ENCODE peak calls at places on chromosomes 12 and 14, in five cellular contexts. One of them, this sample, is unnamed.

GRCh38 chr14:54291491-54292191 is 105.2 kb upstream of the CDKN3 start:
- DNase-seq in left ventricle myocardium inferior: no peak
- DNase-seq in progenitor cell of endocrine pancreas: peak; percentile 13
- DNase-seq in fibroblast of lung: peak; percentile 61
- DNase-seq in Caco-2: peak; percentile 42
- DNase-seq in this sample: no peak

GRCh38 chr12:2101798-2102197 is 49.0 kb downstream of the CACNA1C start:
- DNase-seq in left ventricle myocardium inferior: no peak
- DNase-seq in progenitor cell of endocrine pancreas: no peak
- DNase-seq in fibroblast of lung: no peak
- DNase-seq in Caco-2: no peak
- DNase-seq in this sample: no peak

GRCh38 chr12:125280482-125281377 is 215.5 kb downstream of the AACS start:
- DNase-seq in left ventricle myocardium inferior: no peak
- DNase-seq in progenitor cell of endocrine pancreas: no peak
- DNase-seq in fibroblast of lung: no peak
- DNase-seq in Caco-2: peak; percentile 5
- DNase-seq in this sample: no peak

GRCh38 chr14:31320922-31321779 is 99.2 kb downstream of the HEATR5A start:
- DNase-seq in left ventricle myocardium inferior: no peak
- DNase-seq in progenitor cell of endocrine pancreas: no peak
- DNase-seq in fibroblast of lung: no peak
- DNase-seq in Caco-2: no peak
- DNase-seq in this sample: no peak

GRCh38 chr12:1435456-1435855 is 158.9 kb downstream of the FBXL14 start:
- DNase-seq in left ventricle myocardium inferior: no peak
- DNase-seq in progenitor cell of endocrine pancreas: no peak
- DNase-seq in fibroblast of lung: peak; percentile 67
- DNase-seq in Caco-2: no peak
- DNase-seq in this sample: no peak

GRCh38 chr12:117679776-117680175 is 289.0 kb downstream of the KSR2 start:
- DNase-seq in left ventricle myocardium inferior: no peak
- DNase-seq in progenitor cell of endocrine pancreas: no peak
- DNase-seq in fibroblast of lung: peak; percentile 55
- DNase-seq in Caco-2: no peak
- DNase-seq in this sample: no peak

GRCh38 chr12:74999474-74999873 is 210.2 kb downstream of the KCNC2 start:
- DNase-seq in left ventricle myocardium inferior: no peak
- DNase-seq in progenitor cell of endocrine pancreas: no peak
- DNase-seq in fibroblast of lung: no peak
- DNase-seq in Caco-2: no peak
- DNase-seq in this sample: no peak

GRCh38 chr12:60071759-60072191 is 475.9 kb downstream of the SLC16A7 start:
- DNase-seq in left ventricle myocardium inferior: no peak
- DNase-seq in progenitor cell of endocrine pancreas: no peak
- DNase-seq in fibroblast of lung: no peak
- DNase-seq in Caco-2: no peak
- DNase-seq in this sample: no peak

GRCh38 chr12:29673346-29673745 is 110.4 kb downstream of the TMTC1 start:
- DNase-seq in left ventricle myocardium inferior: no peak
- DNase-seq in progenitor cell of endocrine pancreas: no peak
- DNase-seq in fibroblast of lung: peak; percentile 29
- DNase-seq in Caco-2: no peak
- DNase-seq in this sample: no peak

GRCh38 chr12:65948320-65949008 is 124.2 kb downstream of the HMGA2 start:
- DNase-seq in left ventricle myocardium inferior: peak; percentile 57
- DNase-seq in progenitor cell of endocrine pancreas: no peak
- DNase-seq in fibroblast of lung: peak; percentile 98
- DNase-seq in Caco-2: no peak
- DNase-seq in this sample: peak; percentile 86

GRCh38 chr12:50353869-50354593 is 42.4 kb downstream of the FAM186A start:
- DNase-seq in left ventricle myocardium inferior: no peak
- DNase-seq in progenitor cell of endocrine pancreas: no peak
- DNase-seq in fibroblast of lung: peak; percentile 20
- DNase-seq in Caco-2: no peak
- DNase-seq in this sample: no peak

GRCh38 chr12:130872179-130873096 is 572 bp downstream of the RAN start:
- DNase-seq in left ventricle myocardium inferior: peak; percentile 29
- DNase-seq in progenitor cell of endocrine pancreas: peak; percentile 22
- DNase-seq in fibroblast of lung: peak; percentile 56
- DNase-seq in Caco-2: peak; percentile 60
- DNase-seq in this sample: peak; percentile 63

GRCh38 chr14:104009297-104009696 is 67.0 kb upstream of the RD3L start:
- DNase-seq in left ventricle myocardium inferior: no peak
- DNase-seq in progenitor cell of endocrine pancreas: no peak
- DNase-seq in fibroblast of lung: no peak
- DNase-seq in Caco-2: no peak
- DNase-seq in this sample: no peak

GRCh38 chr12:123532021-123532420 is 1.5 kb downstream of the RILPL1 start:
- DNase-seq in left ventricle myocardium inferior: no peak
- DNase-seq in progenitor cell of endocrine pancreas: no peak
- DNase-seq in fibroblast of lung: peak; percentile 40
- DNase-seq in Caco-2: no peak
- DNase-seq in this sample: no peak

GRCh38 chr14:34052658-34053014 is 101.8 kb upstream of the EGLN3 start:
- DNase-seq in left ventricle myocardium inferior: no peak
- DNase-seq in progenitor cell of endocrine pancreas: no peak
- DNase-seq in fibroblast of lung: peak; percentile 85
- DNase-seq in Caco-2: peak; percentile 20
- DNase-seq in this sample: peak; percentile 76

GRCh38 chr14:26872510-26872909 is 274.7 kb upstream of the NOVA1 start:
- DNase-seq in left ventricle myocardium inferior: no peak
- DNase-seq in progenitor cell of endocrine pancreas: no peak
- DNase-seq in fibroblast of lung: peak; percentile 19
- DNase-seq in Caco-2: no peak
- DNase-seq in this sample: no peak

GRCh38 chr14:104184506-104184905 is 46.1 kb downstream of the KIF26A start:
- DNase-seq in left ventricle myocardium inferior: no peak
- DNase-seq in progenitor cell of endocrine pancreas: no peak
- DNase-seq in fibroblast of lung: no peak
- DNase-seq in Caco-2: no peak
- DNase-seq in this sample: no peak

GRCh38 chr12:65561798-65562382 is 262.4 kb upstream of the HMGA2 start:
- DNase-seq in left ventricle myocardium inferior: no peak
- DNase-seq in progenitor cell of endocrine pancreas: no peak
- DNase-seq in fibroblast of lung: peak; percentile 90
- DNase-seq in Caco-2: no peak
- DNase-seq in this sample: no peak

GRCh38 chr12:111748195-111748803 is 18.4 kb upstream of the ALDH2 start:
- DNase-seq in left ventricle myocardium inferior: no peak
- DNase-seq in progenitor cell of endocrine pancreas: no peak
- DNase-seq in fibroblast of lung: no peak
- DNase-seq in Caco-2: no peak
- DNase-seq in this sample: no peak

GRCh38 chr14:104323551-104324175 is 185.3 kb downstream of the KIF26A start:
- DNase-seq in left ventricle myocardium inferior: no peak
- DNase-seq in progenitor cell of endocrine pancreas: no peak
- DNase-seq in fibroblast of lung: no peak
- DNase-seq in Caco-2: no peak
- DNase-seq in this sample: no peak

GRCh38 chr12:125387206-125387605 is 322.0 kb downstream of the AACS start:
- DNase-seq in left ventricle myocardium inferior: no peak
- DNase-seq in progenitor cell of endocrine pancreas: no peak
- DNase-seq in fibroblast of lung: no peak
- DNase-seq in Caco-2: no peak
- DNase-seq in this sample: no peak

GRCh38 chr14:86357119-86357518 is 827.2 kb downstream of the FLRT2 start:
- DNase-seq in left ventricle myocardium inferior: no peak
- DNase-seq in progenitor cell of endocrine pancreas: no peak
- DNase-seq in fibroblast of lung: no peak
- DNase-seq in Caco-2: no peak
- DNase-seq in this sample: no peak

GRCh38 chr12:105659355-105660075 is 329.0 kb downstream of the C12orf75 start:
- DNase-seq in left ventricle myocardium inferior: peak; percentile 35
- DNase-seq in progenitor cell of endocrine pancreas: no peak
- DNase-seq in fibroblast of lung: peak; percentile 75
- DNase-seq in Caco-2: no peak
- DNase-seq in this sample: no peak

GRCh38 chr14:67517083-67517482 is 16.0 kb upstream of the PLEKHH1 start:
- DNase-seq in left ventricle myocardium inferior: peak; percentile 36
- DNase-seq in progenitor cell of endocrine pancreas: no peak
- DNase-seq in fibroblast of lung: peak; percentile 42
- DNase-seq in Caco-2: no peak
- DNase-seq in this sample: no peak
- TF ChIP-seq CTCF in left ventricle myocardium inferior: peak; percentile 36
- TF ChIP-seq CTCF in progenitor cell of endocrine pancreas: no peak
- TF ChIP-seq CTCF in fibroblast of lung: no peak
- TF ChIP-seq CTCF in Caco-2: peak; percentile 30
- TF ChIP-seq CTCF in this sample: no peak

GRCh38 chr14:65478596-65478995 is 66.1 kb downstream of the FUT8 start:
- DNase-seq in left ventricle myocardium inferior: no peak
- DNase-seq in progenitor cell of endocrine pancreas: no peak
- DNase-seq in fibroblast of lung: peak; percentile 92
- DNase-seq in Caco-2: peak; percentile 15
- DNase-seq in this sample: no peak

GRCh38 chr14:65476290-65476941 is 63.9 kb downstream of the FUT8 start:
- DNase-seq in left ventricle myocardium inferior: no peak
- DNase-seq in progenitor cell of endocrine pancreas: no peak
- DNase-seq in fibroblast of lung: no peak
- DNase-seq in Caco-2: no peak
- DNase-seq in this sample: no peak

GRCh38 chr14:65476942-65477318 is 64.4 kb downstream of the FUT8 start:
- DNase-seq in left ventricle myocardium inferior: no peak
- DNase-seq in progenitor cell of endocrine pancreas: no peak
- DNase-seq in fibroblast of lung: no peak
- DNase-seq in Caco-2: no peak
- DNase-seq in this sample: no peak

GRCh38 chr14:65478017-65478416 is 65.5 kb downstream of the FUT8 start:
- DNase-seq in left ventricle myocardium inferior: no peak
- DNase-seq in progenitor cell of endocrine pancreas: no peak
- DNase-seq in fibroblast of lung: no peak
- DNase-seq in Caco-2: no peak
- DNase-seq in this sample: no peak

GRCh38 chr14:65479386-65479785 is 66.9 kb downstream of the FUT8 start:
- DNase-seq in left ventricle myocardium inferior: no peak
- DNase-seq in progenitor cell of endocrine pancreas: no peak
- DNase-seq in fibroblast of lung: no peak
- DNase-seq in Caco-2: no peak
- DNase-seq in this sample: no peak
- TF ChIP-seq CTCF in left ventricle myocardium inferior: no peak
- TF ChIP-seq CTCF in progenitor cell of endocrine pancreas: no peak
- TF ChIP-seq CTCF in fibroblast of lung: no peak
- TF ChIP-seq CTCF in Caco-2: no peak
- TF ChIP-seq CTCF in this sample: no peak

GRCh38 chr12:95721320-95721719 is 69.2 kb downstream of the NTN4 start:
- DNase-seq in left ventricle myocardium inferior: no peak
- DNase-seq in progenitor cell of endocrine pancreas: no peak
- DNase-seq in fibroblast of lung: no peak
- DNase-seq in Caco-2: peak; percentile 34
- DNase-seq in this sample: no peak
- TF ChIP-seq CTCF in left ventricle myocardium inferior: peak; percentile 27
- TF ChIP-seq CTCF in progenitor cell of endocrine pancreas: peak; percentile 15
- TF ChIP-seq CTCF in fibroblast of lung: peak; percentile 29
- TF ChIP-seq CTCF in Caco-2: peak; percentile 37
- TF ChIP-seq CTCF in this sample: no peak

GRCh38 chr12:47811070-47811391 is 8.7 kb downstream of the HDAC7 start:
- DNase-seq in left ventricle myocardium inferior: no peak
- DNase-seq in progenitor cell of endocrine pancreas: no peak
- DNase-seq in fibroblast of lung: no peak
- DNase-seq in Caco-2: no peak
- DNase-seq in this sample: no peak

GRCh38 chr12:47813491-47814196 is 6.1 kb downstream of the HDAC7 start:
- DNase-seq in left ventricle myocardium inferior: no peak
- DNase-seq in progenitor cell of endocrine pancreas: no peak
- DNase-seq in fibroblast of lung: no peak
- DNase-seq in Caco-2: no peak
- DNase-seq in this sample: no peak

GRCh38 chr12:47811581-47812484 is 7.9 kb downstream of the HDAC7 start:
- DNase-seq in left ventricle myocardium inferior: peak; percentile 70
- DNase-seq in progenitor cell of endocrine pancreas: no peak
- DNase-seq in fibroblast of lung: peak; percentile 92
- DNase-seq in Caco-2: no peak
- DNase-seq in this sample: no peak

GRCh38 chr12:47814539-47815170 is 5.0 kb downstream of the HDAC7 start:
- DNase-seq in left ventricle myocardium inferior: no peak
- DNase-seq in progenitor cell of endocrine pancreas: no peak
- DNase-seq in fibroblast of lung: no peak
- DNase-seq in Caco-2: no peak
- DNase-seq in this sample: no peak

DNA sequence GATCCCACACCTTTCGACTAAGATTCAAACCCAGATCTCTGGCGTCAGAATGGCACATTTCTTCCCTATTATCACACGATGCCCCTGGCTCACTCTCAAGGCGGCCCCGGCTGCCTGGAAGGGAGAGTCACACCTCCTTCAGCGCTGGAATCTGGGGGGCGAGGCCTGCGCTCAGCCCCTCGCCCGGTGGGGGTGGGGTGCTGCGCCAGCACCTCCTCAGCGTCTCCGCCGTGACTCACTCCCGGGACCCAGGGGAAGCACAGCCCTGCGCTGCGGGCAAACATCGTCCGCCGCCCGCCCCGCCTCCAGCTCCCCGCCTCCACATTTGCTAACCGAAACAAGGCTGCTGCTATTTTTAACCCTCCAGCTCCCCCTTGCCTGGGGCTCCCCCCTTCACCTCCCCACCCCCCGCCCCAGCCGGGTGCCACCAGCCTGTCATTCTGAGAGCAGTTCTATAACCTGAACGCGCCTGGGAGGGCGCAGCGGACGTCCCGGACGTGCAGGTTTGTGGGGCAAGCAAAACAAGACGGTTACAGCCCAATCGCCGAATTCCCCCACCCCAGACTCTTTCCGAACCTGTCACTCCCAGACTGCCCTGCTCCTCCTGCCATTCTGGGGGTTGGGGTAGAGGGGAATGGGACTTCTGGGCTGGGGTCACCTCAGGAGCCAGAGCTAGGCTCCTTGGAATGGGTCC is 6.8 kb downstream of the HDAC7 start:
- DNase-seq in left ventricle myocardium inferior: peak; percentile 91
- DNase-seq in progenitor cell of endocrine pancreas: peak; percentile 69
- DNase-seq in fibroblast of lung: peak; percentile 92
- DNase-seq in Caco-2: peak; percentile 34
- DNase-seq in this sample: peak; percentile 69
- TF ChIP-seq CTCF in left ventricle myocardium inferior: no peak
- TF ChIP-seq CTCF in progenitor cell of endocrine pancreas: no peak
- TF ChIP-seq CTCF in fibroblast of lung: no peak
- TF ChIP-seq CTCF in Caco-2: no peak
- TF ChIP-seq CTCF in this sample: no peak

This sample was measured in Calu3.